ENCODE peak calls at places on chromosomes 3 and 15, in four cellular contexts. G, H, Z and M are unnamed samples.

GRCh38 chr3:50154840-50155490 is at the start of gene SEMA3F:
- DNase-seq in G (peak), H (no peak), Z (peak), M (peak)

GRCh38 chr3:12471228-12471627 is 13.1 kb upstream of the TSEN2 start:
- DNase-seq in G (no peak), H (no peak), Z (no peak), M (no peak)

GRCh38 chr3:129278439-129278969 is at the start of gene HMCES:
- DNase-seq in G (peak), H (peak), Z (peak), M (peak)

GRCh38 chr3:62600033-62600432 is 226.7 kb upstream of the FEZF2 start:
- DNase-seq in G (no peak), H (no peak), Z (no peak), M (no peak)

GRCh38 chr3:25532763-25533162 is 104.7 kb downstream of the RARB start:
- DNase-seq in G (peak), H (peak), Z (peak), M (no peak)

GRCh38 chr3:10198761-10199688 is 34.3 kb downstream of the IRAK2 start:
- DNase-seq in G (peak), H (no peak), Z (no peak), M (no peak)

GRCh38 chr3:183698760-183699159 is 1.2 kb downstream of the YEATS2 start:
- DNase-seq in G (peak), H (no peak), Z (no peak), M (no peak)

GRCh38 chr3:144142151-144142855 is 170.7 kb downstream of the DIPK2A start:
- DNase-seq in G (no peak), H (no peak), Z (no peak), M (no peak)

GRCh38 chr15:85482896-85483295 is 102.5 kb downstream of the AKAP13 start:
- DNase-seq in G (no peak), H (no peak), Z (no peak), M (no peak)

GRCh38 chr15:93253656-93254055 is 164.6 kb upstream of the RGMA start:
- DNase-seq in G (no peak), H (no peak), Z (no peak), M (no peak)

GRCh38 chr3:39750677-39751076 is 58.7 kb upstream of the MYRIP start:
- DNase-seq in G (no peak), H (no peak), Z (no peak), M (no peak)

GRCh38 chr3:190541560-190541959 is 27.7 kb downstream of the IL1RAP start:
- DNase-seq in G (no peak), H (no peak), Z (no peak), M (no peak)

GRCh38 chr3:13792512-13793347 is 87.1 kb downstream of the WNT7A start:
- DNase-seq in G (no peak), H (no peak), Z (no peak), M (peak)

GRCh38 chr15:69032006-69032405 is 17.5 kb downstream of the NOX5 start:
- DNase-seq in G (no peak), H (no peak), Z (no peak), M (no peak)

GRCh38 chr15:69032703-69033373 is 18.3 kb downstream of the NOX5 start:
- DNase-seq in G (no peak), H (no peak), Z (no peak), M (no peak)

GRCh38 chr15:69035205-69035917 is 20.9 kb downstream of the NOX5 start:
- DNase-seq in G (peak), H (peak), Z (peak), M (no peak)

GRCh38 chr15:69035918-69036258 is 21.4 kb downstream of the NOX5 start:
- DNase-seq in G (no peak), H (no peak), Z (no peak), M (no peak)

DNA sequence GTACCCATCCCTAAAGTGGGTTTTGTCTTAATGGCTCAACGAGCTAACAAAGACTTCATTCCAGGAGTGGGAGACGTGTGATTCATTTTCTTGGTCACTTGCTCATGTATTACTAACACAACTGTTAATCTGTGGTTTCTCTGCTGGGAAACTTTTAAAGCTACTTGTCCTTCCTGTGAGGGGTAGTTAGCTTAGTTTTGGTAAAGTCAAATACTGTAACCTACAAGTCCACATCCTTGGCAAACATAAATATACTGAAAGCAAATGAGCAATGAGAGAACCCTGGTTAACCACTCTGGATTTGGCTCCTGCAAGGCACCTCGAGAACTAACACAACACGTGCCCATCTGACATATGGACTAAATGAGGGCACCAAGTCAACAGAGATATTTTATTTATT is 19.9 kb downstream of the NOX5 start:
- DNase-seq in G (no peak), H (no peak), Z (no peak), M (no peak)
- TF ChIP-seq TEAD4 in G (no peak), H (no peak), Z (no peak), M (no peak)

GRCh38 chr15:100781061-100781960 is 98.3 kb upstream of the ALDH1A3 start:
- DNase-seq in G (no peak), H (no peak), Z (peak), M (peak)

GRCh38 chr15:100779331-100780207 is 100.1 kb upstream of the ALDH1A3 start:
- DNase-seq in G (no peak), H (no peak), Z (peak), M (no peak)

GRCh38 chr15:100781961-100782525 is 97.6 kb upstream of the ALDH1A3 start:
- DNase-seq in G (no peak), H (peak), Z (peak), M (peak)

GRCh38 chr15:100778831-100779288 is 100.8 kb upstream of the ALDH1A3 start:
- DNase-seq in G (no peak), H (no peak), Z (peak), M (no peak)

DNA sequence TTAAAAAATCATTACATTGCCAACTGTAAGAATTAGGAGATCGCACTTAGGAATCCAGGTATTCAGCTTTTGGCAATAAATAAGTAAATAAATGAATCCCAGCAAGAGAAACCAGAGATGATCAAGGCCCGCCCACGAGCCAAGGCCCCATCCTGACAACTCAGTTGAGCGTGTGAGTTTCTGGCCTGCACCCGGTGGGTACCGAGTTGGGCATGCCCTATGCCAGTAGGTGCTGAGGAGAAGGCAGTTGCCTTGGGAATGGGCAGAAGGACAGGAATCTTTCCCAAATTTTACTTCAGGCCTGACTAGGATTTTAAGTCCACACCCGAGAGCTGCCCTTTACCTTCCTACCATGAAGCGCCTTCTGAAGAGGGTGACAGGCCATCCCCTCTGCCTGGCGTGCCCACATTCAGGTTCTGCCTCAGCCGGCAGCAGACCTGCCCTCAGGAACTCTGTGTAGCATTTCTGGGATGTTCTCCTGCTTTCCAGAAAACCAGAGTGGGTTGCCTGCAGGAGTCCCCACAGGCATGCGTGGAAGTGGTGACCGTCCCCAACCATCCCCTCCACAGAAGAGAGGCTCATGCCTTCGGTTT is 99.3 kb upstream of the ALDH1A3 start:
- DNase-seq in G (no peak), H (no peak), Z (peak), M (no peak)
- TF ChIP-seq TEAD4 in G (no peak), H (no peak), Z (no peak), M (no peak)

GRCh38 chr3:52228751-52229291 is 3.4 kb upstream of the TLR9 start:
- DNase-seq in G (no peak), H (no peak), Z (no peak), M (no peak)
- TF ChIP-seq TEAD4 in G (no peak), H (no peak), Z (no peak), M (no peak)

DNA sequence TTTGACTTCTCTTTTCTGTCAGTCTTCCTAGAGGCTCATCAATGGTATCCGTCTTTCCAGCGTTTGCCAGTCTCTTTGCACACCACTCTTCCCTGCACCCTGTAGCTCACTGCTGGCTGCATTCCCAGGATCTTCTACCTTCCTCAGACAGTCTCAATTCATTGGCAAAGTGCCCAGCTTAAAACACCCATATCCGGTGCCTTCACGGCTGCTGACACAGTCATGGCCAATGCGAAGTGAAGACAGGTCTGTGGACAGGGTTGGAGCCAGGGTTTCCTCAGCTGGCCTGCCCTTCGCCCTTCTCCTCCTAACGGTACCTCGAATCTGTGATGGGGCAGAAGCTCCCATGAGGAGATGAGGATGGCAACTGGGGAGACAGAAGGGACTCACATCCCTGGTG is 36.1 kb downstream of the PTH1R start:
- DNase-seq in G (no peak), H (no peak), Z (no peak), M (no peak)
- TF ChIP-seq TEAD4 in G (no peak), H (no peak), Z (no peak), M (no peak)

DNA sequence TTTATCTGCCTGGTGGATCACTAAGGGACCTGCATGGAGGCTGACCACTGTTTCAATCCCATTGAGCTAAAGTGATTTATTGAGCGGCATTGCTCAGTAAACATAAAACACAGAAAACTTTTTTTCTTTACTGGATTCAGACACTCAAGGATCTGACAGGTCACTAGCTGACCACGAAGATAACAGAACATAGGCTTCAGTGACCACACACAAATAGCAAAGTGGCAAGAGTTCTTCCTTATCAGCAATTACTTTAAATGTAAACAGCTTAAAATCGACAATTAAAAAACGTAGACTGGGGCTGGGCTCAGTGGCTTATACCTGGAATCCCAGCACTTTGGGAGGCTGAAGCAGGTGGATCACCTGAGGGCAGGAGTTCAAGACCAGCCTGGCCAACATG is 48.7 kb downstream of the STAG1 start:
- DNase-seq in G (no peak), H (no peak), Z (no peak), M (no peak)
- TF ChIP-seq TEAD4 in G (no peak), H (no peak), Z (no peak), M (no peak)

DNA sequence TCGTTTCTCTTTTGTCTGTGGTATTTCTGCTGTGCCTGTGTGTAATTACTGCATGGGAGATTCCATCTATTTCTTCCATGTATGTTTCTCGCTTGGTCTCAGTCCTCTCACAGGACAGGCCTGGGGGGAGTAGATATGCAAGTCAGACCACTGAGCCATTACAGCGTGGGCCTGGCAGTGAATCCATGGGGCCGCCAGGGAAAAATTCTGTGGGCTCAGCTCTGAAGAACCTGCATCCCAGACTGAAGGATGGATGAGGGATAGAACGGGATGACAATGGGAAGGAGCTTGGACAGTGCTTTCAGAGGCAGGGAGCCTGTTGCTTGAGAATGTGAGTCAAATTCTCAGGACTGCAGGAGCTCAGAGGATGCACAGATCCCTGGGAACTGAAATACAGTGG is 24.8 kb downstream of the GRAMD2A start:
- DNase-seq in G (no peak), H (no peak), Z (no peak), M (no peak)
- TF ChIP-seq TEAD4 in G (no peak), H (no peak), Z (no peak), M (no peak)